ENCODE peak calls at places on chromosomes 1 and 21, in four cellular contexts. One of them, this sample, is unnamed.

GRCh38 chr1:53348491-53349368 is 20.9 kb upstream of the LRP8 start:
- DNase-seq in uterus: no peak
- DNase-seq in H54: no peak
- DNase-seq in lower leg skin: peak
- DNase-seq in this sample: no peak

GRCh38 chr1:110324667-110325066 is 14.5 kb upstream of the RBM15 start:
- DNase-seq in uterus: no peak
- DNase-seq in H54: no peak
- DNase-seq in lower leg skin: no peak
- DNase-seq in this sample: no peak

GRCh38 chr21:46063734-46064680 is 33.9 kb upstream of the COL6A2 start:
- DNase-seq in uterus: no peak
- DNase-seq in H54: no peak
- DNase-seq in lower leg skin: peak
- DNase-seq in this sample: no peak

GRCh38 chr1:40161125-40161887 is at the start of gene RLF:
- DNase-seq in uterus: peak
- DNase-seq in H54: peak
- DNase-seq in lower leg skin: peak
- DNase-seq in this sample: peak

GRCh38 chr1:30173560-30173959 is 549.8 kb downstream of the MATN1 start:
- DNase-seq in uterus: no peak
- DNase-seq in H54: no peak
- DNase-seq in lower leg skin: no peak
- DNase-seq in this sample: no peak

GRCh38 chr1:64823691-64824476 is 79.0 kb downstream of the RAVER2 start:
- DNase-seq in uterus: peak
- DNase-seq in H54: peak
- DNase-seq in lower leg skin: no peak
- DNase-seq in this sample: no peak

GRCh38 chr1:116986531-116987255 is 14.9 kb upstream of the CD101 start:
- DNase-seq in uterus: no peak
- DNase-seq in H54: no peak
- DNase-seq in lower leg skin: no peak
- DNase-seq in this sample: no peak

GRCh38 chr1:30525980-30526651 is 197.3 kb downstream of the MATN1 start:
- DNase-seq in uterus: peak
- DNase-seq in H54: peak
- DNase-seq in lower leg skin: peak
- DNase-seq in this sample: no peak

GRCh38 chr1:11485191-11485590 is 6.2 kb downstream of the DISP3 start:
- DNase-seq in uterus: no peak
- DNase-seq in H54: no peak
- DNase-seq in lower leg skin: no peak
- DNase-seq in this sample: no peak

GRCh38 chr1:99004270-99005141 is at the start of gene PLPPR5:
- DNase-seq in uterus: no peak
- DNase-seq in H54: no peak
- DNase-seq in lower leg skin: peak
- DNase-seq in this sample: peak

GRCh38 chr1:180020017-180020416 is 65.4 kb downstream of the CEP350 start:
- DNase-seq in uterus: no peak
- DNase-seq in H54: no peak
- DNase-seq in lower leg skin: no peak
- DNase-seq in this sample: no peak

GRCh38 chr1:179816196-179816960 is 61.2 kb downstream of the TOR1AIP2 start:
- DNase-seq in uterus: no peak
- DNase-seq in H54: no peak
- DNase-seq in lower leg skin: peak
- DNase-seq in this sample: no peak

GRCh38 chr1:179820216-179820970 is 57.2 kb downstream of the TOR1AIP2 start:
- DNase-seq in uterus: no peak
- DNase-seq in H54: no peak
- DNase-seq in lower leg skin: peak
- DNase-seq in this sample: no peak

GRCh38 chr1:54985556-54985955 is 5.1 kb downstream of the TMEM61 start:
- DNase-seq in uterus: no peak
- DNase-seq in H54: no peak
- DNase-seq in lower leg skin: peak
- DNase-seq in this sample: no peak

GRCh38 chr1:169594391-169594790 is 8.1 kb upstream of the F5 start:
- DNase-seq in uterus: no peak
- DNase-seq in H54: no peak
- DNase-seq in lower leg skin: no peak
- DNase-seq in this sample: no peak

GRCh38 chr1:59814901-59815825 is at the start of gene HOOK1:
- DNase-seq in uterus: no peak
- DNase-seq in H54: no peak
- DNase-seq in lower leg skin: peak
- DNase-seq in this sample: peak

GRCh38 chr1:98903261-98903660 is 101.4 kb downstream of the PLPPR5 start:
- DNase-seq in uterus: no peak
- DNase-seq in H54: peak
- DNase-seq in lower leg skin: no peak
- DNase-seq in this sample: no peak

GRCh38 chr21:33419538-33420123 is 16.4 kb downstream of the IFNGR2 start:
- DNase-seq in uterus: peak
- DNase-seq in H54: peak
- DNase-seq in lower leg skin: no peak
- DNase-seq in this sample: no peak

GRCh38 chr1:26283871-26284596 is 4.1 kb downstream of the SH3BGRL3 start:
- DNase-seq in uterus: no peak
- DNase-seq in H54: no peak
- DNase-seq in lower leg skin: no peak
- DNase-seq in this sample: no peak

GRCh38 chr1:66563094-66563800 is 29.3 kb downstream of the SGIP1 start:
- DNase-seq in uterus: peak
- DNase-seq in H54: peak
- DNase-seq in lower leg skin: no peak
- DNase-seq in this sample: no peak

GRCh38 chr1:14713077-14713476 is 114.6 kb downstream of the KAZN start:
- DNase-seq in uterus: no peak
- DNase-seq in H54: no peak
- DNase-seq in lower leg skin: no peak
- DNase-seq in this sample: no peak

GRCh38 chr1:159917533-159917932 is 7.8 kb downstream of the TAGLN2 start:
- DNase-seq in uterus: no peak
- DNase-seq in H54: no peak
- DNase-seq in lower leg skin: no peak
- DNase-seq in this sample: no peak

GRCh38 chr1:154548028-154548427 is 10.4 kb downstream of the UBE2Q1 start:
- DNase-seq in uterus: no peak
- DNase-seq in H54: no peak
- DNase-seq in lower leg skin: no peak
- DNase-seq in this sample: no peak

GRCh38 chr1:244642988-244643387 is 9.9 kb upstream of the DESI2 start:
- DNase-seq in uterus: no peak
- DNase-seq in H54: no peak
- DNase-seq in lower leg skin: no peak
- DNase-seq in this sample: no peak

GRCh38 chr1:150164224-150164623 is 14.5 kb downstream of the PLEKHO1 start:
- DNase-seq in uterus: no peak
- DNase-seq in H54: no peak
- DNase-seq in lower leg skin: no peak
- DNase-seq in this sample: no peak

GRCh38 chr21:41561701-41562100 is 53.7 kb upstream of the TMPRSS2 start:
- DNase-seq in uterus: no peak
- DNase-seq in H54: no peak
- DNase-seq in lower leg skin: peak
- DNase-seq in this sample: no peak

GRCh38 chr21:41559658-41560599 is 52.0 kb upstream of the TMPRSS2 start:
- DNase-seq in uterus: no peak
- DNase-seq in H54: no peak
- DNase-seq in lower leg skin: no peak
- DNase-seq in this sample: no peak

GRCh38 chr21:41557884-41558283 is 49.9 kb upstream of the TMPRSS2 start:
- DNase-seq in uterus: no peak
- DNase-seq in H54: no peak
- DNase-seq in lower leg skin: peak
- DNase-seq in this sample: no peak

GRCh38 chr21:41560701-41561158 is 52.8 kb upstream of the TMPRSS2 start:
- DNase-seq in uterus: no peak
- DNase-seq in H54: no peak
- DNase-seq in lower leg skin: peak
- DNase-seq in this sample: no peak

GRCh38 chr21:41558842-41559241 is 50.9 kb upstream of the TMPRSS2 start:
- DNase-seq in uterus: no peak
- DNase-seq in H54: no peak
- DNase-seq in lower leg skin: no peak
- DNase-seq in this sample: no peak
- TF ChIP-seq POLR2A in uterus: no peak
- TF ChIP-seq POLR2A in H54: no peak
- TF ChIP-seq POLR2A in lower leg skin: no peak
- TF ChIP-seq POLR2A in this sample: no peak

DNA sequence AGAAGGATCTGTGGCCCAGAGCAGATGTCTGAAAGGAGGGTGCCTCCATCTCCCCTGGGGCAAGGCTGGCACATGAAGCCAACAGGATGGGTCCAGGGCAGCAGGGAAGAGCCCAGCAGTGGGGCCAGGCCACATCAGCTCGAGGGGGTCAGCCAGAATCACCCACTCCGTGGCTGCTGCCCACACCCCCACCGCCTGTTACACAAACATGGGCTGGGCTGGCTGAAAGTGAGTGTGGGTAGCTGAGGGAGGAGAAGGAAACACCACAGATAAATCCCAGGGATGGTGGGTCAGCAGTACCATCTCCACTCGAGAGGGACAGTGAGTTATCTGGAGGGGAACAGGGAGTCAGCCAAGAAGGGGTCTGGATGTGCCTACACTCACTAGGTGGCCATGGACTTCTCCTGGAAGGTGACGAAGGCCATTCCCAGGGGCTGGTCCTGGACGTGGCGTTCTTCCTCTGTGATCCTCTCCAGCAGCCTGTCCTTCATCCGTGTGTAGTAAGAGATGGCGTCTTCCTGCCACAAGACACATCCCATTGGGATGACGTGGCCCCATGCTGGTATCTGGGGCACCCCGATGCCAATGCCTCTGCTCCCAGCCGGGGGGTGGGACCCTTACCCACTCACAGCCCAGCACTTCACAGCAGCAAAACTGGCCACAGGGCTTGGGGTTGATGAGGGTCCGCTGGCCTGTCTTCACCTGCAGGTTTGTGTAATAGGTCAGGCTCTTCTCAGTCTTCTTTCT is 20.2 kb downstream of the TMEM63A start:
- DNase-seq in uterus: no peak
- DNase-seq in H54: no peak
- DNase-seq in lower leg skin: no peak
- DNase-seq in this sample: no peak
- TF ChIP-seq POLR2A in uterus: no peak
- TF ChIP-seq POLR2A in H54: no peak
- TF ChIP-seq POLR2A in lower leg skin: no peak
- TF ChIP-seq POLR2A in this sample: no peak

DNA sequence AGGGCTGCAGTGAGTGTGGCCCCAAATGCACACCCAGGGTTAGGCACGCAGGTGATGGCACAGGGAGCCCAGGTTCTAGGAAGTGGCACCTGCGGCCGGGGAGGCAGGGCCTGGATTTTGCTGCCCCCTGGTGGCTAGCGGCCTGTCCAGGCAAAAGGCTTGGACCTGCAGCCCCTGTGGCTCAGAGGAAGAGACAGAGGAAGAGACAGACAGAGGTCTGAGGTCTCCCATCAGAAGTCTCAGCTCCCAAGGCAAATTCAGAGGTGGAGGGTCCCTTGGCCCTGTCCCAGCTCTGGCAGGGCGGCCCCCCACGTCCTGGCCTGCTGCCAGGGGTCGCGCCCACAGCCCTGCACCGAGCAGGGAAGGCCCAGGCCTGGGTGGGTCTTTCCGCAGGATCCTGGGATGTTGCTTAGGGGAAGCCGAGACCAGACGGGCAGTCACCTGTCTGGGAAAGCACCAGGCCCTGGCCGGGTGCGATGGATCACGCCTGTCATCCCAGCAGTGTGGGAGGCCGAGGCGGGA is 8.0 kb upstream of the TNFRSF14 start:
- DNase-seq in uterus: peak
- DNase-seq in H54: peak
- DNase-seq in lower leg skin: peak
- DNase-seq in this sample: peak
- TF ChIP-seq POLR2A in uterus: no peak
- TF ChIP-seq POLR2A in H54: no peak
- TF ChIP-seq POLR2A in lower leg skin: no peak
- TF ChIP-seq POLR2A in this sample: no peak

GRCh38 chr1:152878042-152878441 is at the start of gene SMCP:
- DNase-seq in uterus: no peak
- DNase-seq in H54: no peak
- DNase-seq in lower leg skin: no peak
- DNase-seq in this sample: no peak

GRCh38 chr1:152879559-152880198 is 1.6 kb downstream of the SMCP start:
- DNase-seq in uterus: no peak
- DNase-seq in H54: no peak
- DNase-seq in lower leg skin: peak
- DNase-seq in this sample: no peak

GRCh38 chr1:152880316-152880715 is 2.2 kb downstream of the SMCP start:
- DNase-seq in uterus: no peak
- DNase-seq in H54: no peak
- DNase-seq in lower leg skin: no peak
- DNase-seq in this sample: no peak

GRCh38 chr1:152873495-152873894 is 4.6 kb upstream of the SMCP start:
- DNase-seq in uterus: no peak
- DNase-seq in H54: no peak
- DNase-seq in lower leg skin: no peak
- DNase-seq in this sample: no peak

GRCh38 chr1:152876827-152877226 is 1.3 kb upstream of the SMCP start:
- DNase-seq in uterus: no peak
- DNase-seq in H54: no peak
- DNase-seq in lower leg skin: no peak
- DNase-seq in this sample: no peak
- TF ChIP-seq POLR2A in uterus: no peak
- TF ChIP-seq POLR2A in H54: no peak
- TF ChIP-seq POLR2A in lower leg skin: no peak
- TF ChIP-seq POLR2A in this sample: no peak

GRCh38 chr1:228497206-228497605 is 10.0 kb downstream of the RNF187 start:
- DNase-seq in uterus: no peak
- DNase-seq in H54: no peak
- DNase-seq in lower leg skin: peak
- DNase-seq in this sample: no peak

GRCh38 chr1:228494970-228495853 is 8.0 kb downstream of the RNF187 start:
- DNase-seq in uterus: no peak
- DNase-seq in H54: no peak
- DNase-seq in lower leg skin: peak
- DNase-seq in this sample: no peak

GRCh38 chr1:228494391-228494790 is 7.2 kb downstream of the RNF187 start:
- DNase-seq in uterus: no peak
- DNase-seq in H54: no peak
- DNase-seq in lower leg skin: no peak
- DNase-seq in this sample: no peak

GRCh38 chr1:228496494-228496893 is 9.3 kb downstream of the RNF187 start:
- DNase-seq in uterus: no peak
- DNase-seq in H54: no peak
- DNase-seq in lower leg skin: no peak
- DNase-seq in this sample: no peak

GRCh38 chr1:228496084-228496483 is 8.9 kb downstream of the RNF187 start:
- DNase-seq in uterus: no peak
- DNase-seq in H54: no peak
- DNase-seq in lower leg skin: no peak
- DNase-seq in this sample: no peak
- TF ChIP-seq POLR2A in uterus: no peak
- TF ChIP-seq POLR2A in H54: no peak
- TF ChIP-seq POLR2A in lower leg skin: no peak
- TF ChIP-seq POLR2A in this sample: no peak

This sample was measured in GM12891.